ENCODE peak calls at places on chromosomes 3 and 15, in eight cellular contexts. One of them, this sample, is unnamed.

GRCh38 chr3:46946856-46947544 is 29.5 kb downstream of the CCDC12 start:
- DNase-seq in T follicular helper cell: peak
- DNase-seq in Ammon's horn: no peak
- DNase-seq in NCI-H1417 treated with DMSO at 0.1 percent for 48 hours: no peak
- DNase-seq in HEK293T: no peak
- DNase-seq in dermis microvascular lymphatic vessel endothelial cell: peak
- DNase-seq in lower leg skin: no peak
- DNase-seq in fibroblast of lung: peak
- DNase-seq in this sample: no peak

GRCh38 chr15:90082140-90082713 is 20.0 kb downstream of the IDH2 start:
- DNase-seq in T follicular helper cell: no peak
- DNase-seq in Ammon's horn: peak
- DNase-seq in NCI-H1417 treated with DMSO at 0.1 percent for 48 hours: no peak
- DNase-seq in HEK293T: no peak
- DNase-seq in dermis microvascular lymphatic vessel endothelial cell: no peak
- DNase-seq in lower leg skin: no peak
- DNase-seq in fibroblast of lung: no peak
- DNase-seq in this sample: no peak

GRCh38 chr3:89584398-89584797 is 477.0 kb downstream of the EPHA3 start:
- DNase-seq in T follicular helper cell: no peak
- DNase-seq in Ammon's horn: no peak
- DNase-seq in NCI-H1417 treated with DMSO at 0.1 percent for 48 hours: no peak
- DNase-seq in HEK293T: no peak
- DNase-seq in dermis microvascular lymphatic vessel endothelial cell: no peak
- DNase-seq in lower leg skin: no peak
- DNase-seq in fibroblast of lung: no peak
- DNase-seq in this sample: no peak

GRCh38 chr15:73326157-73326556 is 42.6 kb downstream of the HCN4 start:
- DNase-seq in T follicular helper cell: no peak
- DNase-seq in Ammon's horn: no peak
- DNase-seq in NCI-H1417 treated with DMSO at 0.1 percent for 48 hours: no peak
- DNase-seq in HEK293T: no peak
- DNase-seq in dermis microvascular lymphatic vessel endothelial cell: no peak
- DNase-seq in lower leg skin: no peak
- DNase-seq in fibroblast of lung: no peak
- DNase-seq in this sample: no peak

GRCh38 chr3:196596355-196596754 is 27.9 kb downstream of the FBXO45 start:
- DNase-seq in T follicular helper cell: no peak
- DNase-seq in Ammon's horn: no peak
- DNase-seq in NCI-H1417 treated with DMSO at 0.1 percent for 48 hours: no peak
- DNase-seq in HEK293T: no peak
- DNase-seq in dermis microvascular lymphatic vessel endothelial cell: no peak
- DNase-seq in lower leg skin: no peak
- DNase-seq in fibroblast of lung: no peak
- DNase-seq in this sample: no peak

GRCh38 chr3:139284221-139284620 is 59.6 kb upstream of the MRPS22 start:
- DNase-seq in T follicular helper cell: no peak
- DNase-seq in Ammon's horn: no peak
- DNase-seq in NCI-H1417 treated with DMSO at 0.1 percent for 48 hours: no peak
- DNase-seq in HEK293T: no peak
- DNase-seq in dermis microvascular lymphatic vessel endothelial cell: no peak
- DNase-seq in lower leg skin: no peak
- DNase-seq in fibroblast of lung: no peak
- DNase-seq in this sample: no peak

GRCh38 chr3:104392327-104392726 is 974.4 kb upstream of the ALCAM start:
- DNase-seq in T follicular helper cell: no peak
- DNase-seq in Ammon's horn: no peak
- DNase-seq in NCI-H1417 treated with DMSO at 0.1 percent for 48 hours: no peak
- DNase-seq in HEK293T: no peak
- DNase-seq in dermis microvascular lymphatic vessel endothelial cell: peak
- DNase-seq in lower leg skin: no peak
- DNase-seq in fibroblast of lung: no peak
- DNase-seq in this sample: no peak

GRCh38 chr3:123258359-123258758 is 56.6 kb downstream of the SEC22A start:
- DNase-seq in T follicular helper cell: no peak
- DNase-seq in Ammon's horn: no peak
- DNase-seq in NCI-H1417 treated with DMSO at 0.1 percent for 48 hours: no peak
- DNase-seq in HEK293T: no peak
- DNase-seq in dermis microvascular lymphatic vessel endothelial cell: no peak
- DNase-seq in lower leg skin: no peak
- DNase-seq in fibroblast of lung: no peak
- DNase-seq in this sample: no peak

GRCh38 chr15:90184786-90185704 is 16.1 kb upstream of the SEMA4B start:
- DNase-seq in T follicular helper cell: peak
- DNase-seq in Ammon's horn: peak
- DNase-seq in NCI-H1417 treated with DMSO at 0.1 percent for 48 hours: peak
- DNase-seq in HEK293T: peak
- DNase-seq in dermis microvascular lymphatic vessel endothelial cell: no peak
- DNase-seq in lower leg skin: peak
- DNase-seq in fibroblast of lung: peak
- DNase-seq in this sample: peak

GRCh38 chr3:22245817-22246583 is 495.0 kb upstream of the ZNF385D start:
- DNase-seq in T follicular helper cell: no peak
- DNase-seq in Ammon's horn: no peak
- DNase-seq in NCI-H1417 treated with DMSO at 0.1 percent for 48 hours: no peak
- DNase-seq in HEK293T: no peak
- DNase-seq in dermis microvascular lymphatic vessel endothelial cell: no peak
- DNase-seq in lower leg skin: no peak
- DNase-seq in fibroblast of lung: no peak
- DNase-seq in this sample: no peak

GRCh38 chr3:11134794-11135193 is 19.5 kb upstream of the HRH1 start:
- DNase-seq in T follicular helper cell: no peak
- DNase-seq in Ammon's horn: no peak
- DNase-seq in NCI-H1417 treated with DMSO at 0.1 percent for 48 hours: no peak
- DNase-seq in HEK293T: no peak
- DNase-seq in dermis microvascular lymphatic vessel endothelial cell: no peak
- DNase-seq in lower leg skin: peak
- DNase-seq in fibroblast of lung: no peak
- DNase-seq in this sample: no peak

GRCh38 chr15:43920815-43921214 is 94.0 kb downstream of the WDR76 start:
- DNase-seq in T follicular helper cell: no peak
- DNase-seq in Ammon's horn: no peak
- DNase-seq in NCI-H1417 treated with DMSO at 0.1 percent for 48 hours: no peak
- DNase-seq in HEK293T: peak
- DNase-seq in dermis microvascular lymphatic vessel endothelial cell: no peak
- DNase-seq in lower leg skin: no peak
- DNase-seq in fibroblast of lung: peak
- DNase-seq in this sample: peak

GRCh38 chr3:43034200-43034599 is 55.1 kb downstream of the GASK1A start:
- DNase-seq in T follicular helper cell: no peak
- DNase-seq in Ammon's horn: no peak
- DNase-seq in NCI-H1417 treated with DMSO at 0.1 percent for 48 hours: no peak
- DNase-seq in HEK293T: no peak
- DNase-seq in dermis microvascular lymphatic vessel endothelial cell: no peak
- DNase-seq in lower leg skin: no peak
- DNase-seq in fibroblast of lung: no peak
- DNase-seq in this sample: no peak

GRCh38 chr15:70379134-70379533 is 281.4 kb upstream of the TLE3 start:
- DNase-seq in T follicular helper cell: no peak
- DNase-seq in Ammon's horn: no peak
- DNase-seq in NCI-H1417 treated with DMSO at 0.1 percent for 48 hours: no peak
- DNase-seq in HEK293T: no peak
- DNase-seq in dermis microvascular lymphatic vessel endothelial cell: no peak
- DNase-seq in lower leg skin: peak
- DNase-seq in fibroblast of lung: no peak
- DNase-seq in this sample: no peak

GRCh38 chr3:15724446-15724845 is 73.3 kb downstream of the ANKRD28 start:
- DNase-seq in T follicular helper cell: no peak
- DNase-seq in Ammon's horn: no peak
- DNase-seq in NCI-H1417 treated with DMSO at 0.1 percent for 48 hours: no peak
- DNase-seq in HEK293T: no peak
- DNase-seq in dermis microvascular lymphatic vessel endothelial cell: no peak
- DNase-seq in lower leg skin: no peak
- DNase-seq in fibroblast of lung: no peak
- DNase-seq in this sample: no peak

GRCh38 chr3:99783009-99783573 is 34.6 kb upstream of the CMSS1 start:
- DNase-seq in T follicular helper cell: no peak
- DNase-seq in Ammon's horn: no peak
- DNase-seq in NCI-H1417 treated with DMSO at 0.1 percent for 48 hours: no peak
- DNase-seq in HEK293T: peak
- DNase-seq in dermis microvascular lymphatic vessel endothelial cell: no peak
- DNase-seq in lower leg skin: no peak
- DNase-seq in fibroblast of lung: peak
- DNase-seq in this sample: no peak

GRCh38 chr3:182668541-182668940 is 124.8 kb upstream of the ATP11B start:
- DNase-seq in T follicular helper cell: no peak
- DNase-seq in Ammon's horn: no peak
- DNase-seq in NCI-H1417 treated with DMSO at 0.1 percent for 48 hours: no peak
- DNase-seq in HEK293T: no peak
- DNase-seq in dermis microvascular lymphatic vessel endothelial cell: no peak
- DNase-seq in lower leg skin: no peak
- DNase-seq in fibroblast of lung: no peak
- DNase-seq in this sample: no peak

GRCh38 chr3:170506556-170506955 is 79.3 kb downstream of the SLC7A14 start:
- DNase-seq in T follicular helper cell: no peak
- DNase-seq in Ammon's horn: no peak
- DNase-seq in NCI-H1417 treated with DMSO at 0.1 percent for 48 hours: no peak
- DNase-seq in HEK293T: no peak
- DNase-seq in dermis microvascular lymphatic vessel endothelial cell: peak
- DNase-seq in lower leg skin: no peak
- DNase-seq in fibroblast of lung: peak
- DNase-seq in this sample: no peak

GRCh38 chr15:45179221-45179985 is 8.4 kb downstream of the SHF start:
- DNase-seq in T follicular helper cell: peak
- DNase-seq in Ammon's horn: no peak
- DNase-seq in NCI-H1417 treated with DMSO at 0.1 percent for 48 hours: no peak
- DNase-seq in HEK293T: peak
- DNase-seq in dermis microvascular lymphatic vessel endothelial cell: peak
- DNase-seq in lower leg skin: no peak
- DNase-seq in fibroblast of lung: no peak
- DNase-seq in this sample: no peak

GRCh38 chr3:79161941-79162340 is 605.9 kb downstream of the ROBO1 start:
- DNase-seq in T follicular helper cell: no peak
- DNase-seq in Ammon's horn: no peak
- DNase-seq in NCI-H1417 treated with DMSO at 0.1 percent for 48 hours: no peak
- DNase-seq in HEK293T: no peak
- DNase-seq in dermis microvascular lymphatic vessel endothelial cell: no peak
- DNase-seq in lower leg skin: no peak
- DNase-seq in fibroblast of lung: no peak
- DNase-seq in this sample: no peak

GRCh38 chr3:160685144-160685766 is 8.3 kb downstream of the ARL14 start:
- DNase-seq in T follicular helper cell: no peak
- DNase-seq in Ammon's horn: no peak
- DNase-seq in NCI-H1417 treated with DMSO at 0.1 percent for 48 hours: no peak
- DNase-seq in HEK293T: no peak
- DNase-seq in dermis microvascular lymphatic vessel endothelial cell: no peak
- DNase-seq in lower leg skin: no peak
- DNase-seq in fibroblast of lung: no peak
- DNase-seq in this sample: no peak

GRCh38 chr3:143135150-143135549 is 15.6 kb downstream of the CHST2 start:
- DNase-seq in T follicular helper cell: no peak
- DNase-seq in Ammon's horn: peak
- DNase-seq in NCI-H1417 treated with DMSO at 0.1 percent for 48 hours: no peak
- DNase-seq in HEK293T: no peak
- DNase-seq in dermis microvascular lymphatic vessel endothelial cell: peak
- DNase-seq in lower leg skin: no peak
- DNase-seq in fibroblast of lung: peak
- DNase-seq in this sample: no peak

GRCh38 chr3:107662109-107662477 is 139.3 kb downstream of the BBX start:
- DNase-seq in T follicular helper cell: no peak
- DNase-seq in Ammon's horn: peak
- DNase-seq in NCI-H1417 treated with DMSO at 0.1 percent for 48 hours: no peak
- DNase-seq in HEK293T: no peak
- DNase-seq in dermis microvascular lymphatic vessel endothelial cell: peak
- DNase-seq in lower leg skin: no peak
- DNase-seq in fibroblast of lung: peak
- DNase-seq in this sample: no peak

GRCh38 chr15:94417464-94418293 is 186.3 kb downstream of the MCTP2 start:
- DNase-seq in T follicular helper cell: no peak
- DNase-seq in Ammon's horn: no peak
- DNase-seq in NCI-H1417 treated with DMSO at 0.1 percent for 48 hours: no peak
- DNase-seq in HEK293T: no peak
- DNase-seq in dermis microvascular lymphatic vessel endothelial cell: no peak
- DNase-seq in lower leg skin: no peak
- DNase-seq in fibroblast of lung: no peak
- DNase-seq in this sample: no peak

GRCh38 chr3:142852009-142852408 is 36.9 kb downstream of the PCOLCE2 start:
- DNase-seq in T follicular helper cell: no peak
- DNase-seq in Ammon's horn: no peak
- DNase-seq in NCI-H1417 treated with DMSO at 0.1 percent for 48 hours: no peak
- DNase-seq in HEK293T: no peak
- DNase-seq in dermis microvascular lymphatic vessel endothelial cell: no peak
- DNase-seq in lower leg skin: no peak
- DNase-seq in fibroblast of lung: no peak
- DNase-seq in this sample: no peak

GRCh38 chr15:94164202-94164807 is 67.1 kb upstream of the MCTP2 start:
- DNase-seq in T follicular helper cell: no peak
- DNase-seq in Ammon's horn: peak
- DNase-seq in NCI-H1417 treated with DMSO at 0.1 percent for 48 hours: peak
- DNase-seq in HEK293T: peak
- DNase-seq in dermis microvascular lymphatic vessel endothelial cell: peak
- DNase-seq in lower leg skin: no peak
- DNase-seq in fibroblast of lung: peak
- DNase-seq in this sample: no peak

This sample was measured in NCI-H2107.